ENCODE peak calls at places on chromosomes 7 and 10, in five cellular contexts. R is AG09319, Z is WTC11, K is neural crest cell, P is astrocyte. M is an unnamed sample.

GRCh38 chr10:131824371-131825149 is 76.2 kb upstream of the PPP2R2D start:
- DNase-seq in R (no peak), Z (peak; percentile 26), K (no peak), P (no peak), M (no peak)

GRCh38 chr10:89793649-89794254 is 92.4 kb downstream of the KIF20B start:
- DNase-seq in R (peak; percentile 34), Z (no peak), K (peak; percentile 43), P (peak; percentile 55), M (peak; percentile 69)

GRCh38 chr10:119304541-119304940 is 97.2 kb downstream of the GRK5 start:
- DNase-seq in R (no peak), Z (no peak), K (no peak), P (no peak), M (no peak)

GRCh38 chr10:124570646-124571045 is 109.0 kb downstream of the LHPP start:
- DNase-seq in R (no peak), Z (no peak), K (no peak), P (no peak), M (no peak)

GRCh38 chr10:96496281-96496925 is 17.3 kb downstream of the TLL2 start:
- DNase-seq in R (no peak), Z (peak; percentile 30), K (peak; percentile 33), P (no peak), M (no peak)

GRCh38 chr7:97307521-97308108 is 190.1 kb downstream of the SDHAF3 start:
- DNase-seq in R (no peak), Z (no peak), K (no peak), P (peak; percentile 0), M (no peak)

GRCh38 chr10:69769395-69769989 is 32.2 kb upstream of the COL13A1 start:
- DNase-seq in R (no peak), Z (peak; percentile 64), K (no peak), P (peak; percentile 76), M (no peak)

GRCh38 chr10:100158044-100158805 is 27.6 kb downstream of the ERLIN1 start:
- DNase-seq in R (no peak), Z (no peak), K (no peak), P (no peak), M (peak; percentile 59)

GRCh38 chr10:72709041-72709440 is 17.1 kb downstream of the MCU start:
- DNase-seq in R (no peak), Z (no peak), K (no peak), P (peak; percentile 61), M (no peak)

GRCh38 chr10:61452655-61453641 is at the start of gene TMEM26:
- DNase-seq in R (no peak), Z (peak; percentile 75), K (peak; percentile 33), P (peak; percentile 47), M (no peak)

GRCh38 chr10:43258032-43258921 is 8.6 kb downstream of the RASGEF1A start:
- DNase-seq in R (no peak), Z (no peak), K (no peak), P (no peak), M (peak; percentile 24)

GRCh38 chr10:102133373-102134195 is 744 bp downstream of the PPRC1 start:
- DNase-seq in R (no peak), Z (peak; percentile 53), K (peak; percentile 68), P (peak; percentile 54), M (peak; percentile 64)

GRCh38 chr7:32161708-32162107 is 91.5 kb upstream of the PDE1C start:
- DNase-seq in R (no peak), Z (no peak), K (no peak), P (peak; percentile 94), M (no peak)

GRCh38 chr7:20596653-20597052 is 18.8 kb upstream of the ABCB5 start:
- DNase-seq in R (no peak), Z (no peak), K (no peak), P (peak; percentile 93), M (no peak)

GRCh38 chr10:114386446-114386845 is 17.9 kb downstream of the AFAP1L2 start:
- DNase-seq in R (no peak), Z (peak; percentile 33), K (no peak), P (no peak), M (no peak)

GRCh38 chr10:45370202-45370955 is 3.6 kb upstream of the ALOX5 start:
- DNase-seq in R (no peak), Z (no peak), K (no peak), P (no peak), M (no peak)

GRCh38 chr10:104035817-104036384 is 49.8 kb downstream of the COL17A1 start:
- DNase-seq in R (no peak), Z (no peak), K (no peak), P (no peak), M (no peak)

GRCh38 chr7:91628742-91629141 is 251.8 kb downstream of the MTERF1 start:
- DNase-seq in R (no peak), Z (no peak), K (no peak), P (no peak), M (no peak)

GRCh38 chr10:59698326-59698725 is 11.3 kb downstream of the SLC16A9 start:
- DNase-seq in R (no peak), Z (no peak), K (no peak), P (no peak), M (no peak)

DNA sequence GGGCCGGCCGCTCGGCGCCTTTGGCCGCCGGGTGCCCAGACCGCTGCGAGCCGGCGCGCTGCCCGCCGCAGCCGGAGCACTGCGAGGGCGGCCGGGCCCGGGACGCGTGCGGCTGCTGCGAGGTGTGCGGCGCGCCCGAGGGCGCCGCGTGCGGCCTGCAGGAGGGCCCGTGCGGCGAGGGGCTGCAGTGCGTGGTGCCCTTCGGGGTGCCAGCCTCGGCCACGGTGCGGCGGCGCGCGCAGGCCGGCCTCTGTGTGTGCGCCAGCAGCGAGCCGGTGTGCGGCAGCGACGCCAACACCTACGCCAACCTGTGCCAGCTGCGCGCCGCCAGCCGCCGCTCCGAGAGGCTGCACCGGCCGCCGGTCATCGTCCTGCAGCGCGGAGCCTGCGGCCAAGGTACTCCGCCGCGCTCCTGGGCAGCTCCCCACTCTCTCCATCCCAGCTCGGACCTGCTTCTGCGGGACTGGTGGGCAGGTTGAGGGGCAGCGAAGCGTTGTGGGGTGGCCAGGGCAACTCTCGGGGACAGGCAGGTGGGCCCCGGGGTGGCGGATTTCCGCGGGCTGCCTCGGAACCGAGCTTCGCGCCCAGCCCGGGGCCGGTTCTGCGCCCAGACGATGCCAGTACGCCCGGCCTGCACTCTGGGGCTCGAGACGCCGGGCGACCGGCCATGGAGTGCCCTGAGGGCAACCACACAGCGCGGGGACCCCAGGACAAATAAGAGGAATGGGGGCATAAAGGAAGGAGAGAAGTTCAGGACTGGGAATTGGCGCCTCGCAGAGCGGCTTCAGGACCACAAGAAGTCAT is 578 bp downstream of the HTRA1 start:
- DNase-seq in R (no peak), Z (no peak), K (no peak), P (no peak), M (no peak)
- TF ChIP-seq CTCF in R (no peak), Z (no peak), K (no peak), P (no peak), M (no peak)

DNA sequence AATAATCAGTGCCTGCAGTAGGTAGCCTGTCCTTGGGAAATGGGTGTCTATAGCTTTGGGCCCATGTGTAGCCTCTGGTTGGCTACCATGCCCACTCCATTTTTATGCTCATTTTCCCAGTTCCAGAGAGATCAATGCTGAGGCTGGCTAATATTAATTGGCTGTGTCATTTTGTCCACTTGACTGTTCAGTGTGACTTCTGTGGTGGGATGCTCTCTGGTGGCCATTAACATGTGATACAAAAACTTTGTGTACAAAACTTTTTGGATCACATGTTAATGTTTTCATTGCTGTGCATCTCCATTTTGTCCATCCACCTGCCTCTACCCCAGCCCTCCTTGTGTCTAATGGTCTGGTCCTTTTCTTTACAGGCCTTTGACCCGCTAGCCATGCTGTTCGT is 22.7 kb downstream of the VIM start:
- DNase-seq in R (no peak), Z (no peak), K (no peak), P (no peak), M (peak; percentile 10)
- TF ChIP-seq CTCF in R (no peak), Z (no peak), K (no peak), P (no peak), M (no peak)

GRCh38 chr7:41333506-41333905 is 369.4 kb downstream of the INHBA start:
- DNase-seq in R (peak; percentile 28), Z (no peak), K (no peak), P (peak; percentile 93), M (no peak)

GRCh38 chr7:41336981-41337380 is 365.9 kb downstream of the INHBA start:
- DNase-seq in R (no peak), Z (no peak), K (no peak), P (no peak), M (no peak)

GRCh38 chr7:41339913-41340676 is 362.8 kb downstream of the INHBA start:
- DNase-seq in R (no peak), Z (no peak), K (no peak), P (no peak), M (no peak)

GRCh38 chr7:41334071-41334862 is 368.6 kb downstream of the INHBA start:
- DNase-seq in R (no peak), Z (no peak), K (no peak), P (no peak), M (no peak)

GRCh38 chr7:41336455-41336952 is 366.4 kb downstream of the INHBA start:
- DNase-seq in R (no peak), Z (no peak), K (no peak), P (no peak), M (no peak)
- TF ChIP-seq CTCF in R (no peak), Z (no peak), K (no peak), P (no peak), M (no peak)

DNA sequence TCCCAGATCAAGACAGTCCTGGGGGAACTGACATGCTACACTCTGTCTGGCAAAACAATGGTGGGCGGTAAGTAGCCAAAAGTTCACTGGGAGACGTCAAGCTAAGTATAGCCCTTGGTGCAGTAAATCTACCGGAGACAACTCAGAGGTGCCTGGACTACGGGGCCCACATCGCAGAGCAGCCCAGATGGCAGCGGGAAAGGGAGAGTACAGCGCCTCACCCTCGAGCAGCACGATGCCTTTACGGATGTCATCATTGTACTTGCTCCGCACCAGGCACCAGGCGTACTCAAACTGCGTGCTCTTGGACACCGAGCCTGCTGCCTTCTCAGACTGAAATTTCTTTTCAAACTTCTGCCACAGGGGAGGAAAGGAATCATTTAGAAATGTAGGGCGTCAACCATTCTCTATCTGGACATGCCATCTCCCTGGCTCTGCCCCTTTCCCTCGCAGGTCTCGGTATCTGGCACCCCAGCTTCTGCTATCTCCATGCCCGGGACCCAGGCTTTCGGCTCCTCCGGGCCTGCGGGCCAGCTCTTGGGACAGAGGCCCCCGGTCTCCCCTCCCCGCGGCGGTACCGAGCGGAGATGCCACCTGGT is 996 bp downstream of the FIS1 start:
- DNase-seq in R (no peak), Z (peak; percentile 83), K (no peak), P (peak; percentile 29), M (peak; percentile 13)
- TF ChIP-seq CTCF in R (no peak), Z (peak; percentile 91), K (no peak), P (peak; percentile 63), M (no peak)

GRCh38 chr10:22217842-22218241 is at the start of gene EBLN1:
- DNase-seq in R (no peak), Z (no peak), K (no peak), P (no peak), M (no peak)

GRCh38 chr10:22222236-22223190 is 4.7 kb upstream of the EBLN1 start:
- DNase-seq in R (no peak), Z (no peak), K (no peak), P (no peak), M (peak; percentile 25)

GRCh38 chr10:22219308-22219707 is 1.5 kb upstream of the EBLN1 start:
- DNase-seq in R (no peak), Z (no peak), K (no peak), P (peak; percentile 11), M (no peak)

GRCh38 chr10:22218448-22218847 is 633 bp upstream of the EBLN1 start:
- DNase-seq in R (no peak), Z (peak; percentile 35), K (no peak), P (no peak), M (no peak)
- TF ChIP-seq CTCF in R (no peak), Z (no peak), K (peak; percentile 24), P (no peak), M (no peak)